ENCODE peak calls at places on chromosomes 2 and 18, in five cellular contexts. S, X, T, M and K are unnamed samples.

GRCh38 chr2:210215120-210215519 is 10.1 kb downstream of the ACADL start:
- DNase-seq in S (peak), X (no peak), T (peak), M (no peak), K (no peak)

GRCh38 chr18:58529714-58530354 is 99.1 kb downstream of the ALPK2 start:
- DNase-seq in S (peak), X (peak), T (peak), M (peak), K (no peak)

GRCh38 chr18:11872479-11873136 is 21.4 kb downstream of the CHMP1B start:
- DNase-seq in S (peak), X (peak), T (peak), M (no peak), K (peak)

GRCh38 chr2:176159678-176160250 is 2.7 kb downstream of the HOXD3 start:
- DNase-seq in S (no peak), X (peak), T (no peak), M (no peak), K (no peak)

GRCh38 chr18:47215554-47216138 is 35.8 kb downstream of the SKOR2 start:
- DNase-seq in S (no peak), X (peak), T (peak), M (no peak), K (peak)

GRCh38 chr2:38037757-38038615 is 38.0 kb downstream of the CYP1B1 start:
- DNase-seq in S (peak), X (peak), T (peak), M (no peak), K (no peak)

GRCh38 chr2:165804719-165805118 is 10.7 kb upstream of the GALNT3 start:
- DNase-seq in S (no peak), X (no peak), T (no peak), M (no peak), K (peak)

GRCh38 chr2:32135409-32135808 is 30.3 kb upstream of the SLC30A6 start:
- DNase-seq in S (no peak), X (no peak), T (no peak), M (peak), K (no peak)

GRCh38 chr2:170771049-170771937 is 1.1 kb downstream of the ERICH2 start:
- DNase-seq in S (peak), X (peak), T (no peak), M (no peak), K (no peak)

GRCh38 chr2:195813401-195813800 is 156.4 kb downstream of the SLC39A10 start:
- DNase-seq in S (no peak), X (no peak), T (no peak), M (no peak), K (no peak)

GRCh38 chr18:74498712-74499629 is 2.8 kb downstream of the CNDP2 start:
- DNase-seq in S (peak), X (no peak), T (peak), M (no peak), K (peak)

GRCh38 chr2:1593371-1594205 is 150.7 kb downstream of the PXDN start:
- DNase-seq in S (no peak), X (peak), T (no peak), M (peak), K (no peak)

GRCh38 chr2:66198873-66199272 is 236.1 kb upstream of the MEIS1 start:
- DNase-seq in S (no peak), X (no peak), T (no peak), M (no peak), K (no peak)

GRCh38 chr18:77086656-77087390 is 45.8 kb downstream of the MBP start:
- DNase-seq in S (no peak), X (peak), T (no peak), M (no peak), K (no peak)

GRCh38 chr2:213317929-213318328 is 33.7 kb downstream of the SPAG16 start:
- DNase-seq in S (no peak), X (no peak), T (no peak), M (no peak), K (no peak)

GRCh38 chr2:18814387-18814786 is 225.0 kb upstream of the NT5C1B start:
- DNase-seq in S (no peak), X (no peak), T (no peak), M (no peak), K (no peak)

GRCh38 chr18:67672142-67672541 is 155.6 kb upstream of the DSEL start:
- DNase-seq in S (no peak), X (no peak), T (no peak), M (no peak), K (no peak)

GRCh38 chr2:134669731-134670669 is 48.8 kb downstream of the TMEM163 start:
- DNase-seq in S (peak), X (peak), T (peak), M (no peak), K (no peak)

GRCh38 chr18:13300029-13300428 is 81.5 kb downstream of the LDLRAD4 start:
- DNase-seq in S (no peak), X (peak), T (peak), M (no peak), K (no peak)

GRCh38 chr2:118722976-118723375 is 124.5 kb downstream of the EN1 start:
- DNase-seq in S (no peak), X (no peak), T (no peak), M (no peak), K (no peak)

GRCh38 chr18:54776282-54776977 is 51.8 kb upstream of the RAB27B start:
- DNase-seq in S (peak), X (no peak), T (no peak), M (peak), K (no peak)

GRCh38 chr2:71742953-71743601 is 289.7 kb downstream of the DYSF start:
- DNase-seq in S (no peak), X (no peak), T (peak), M (peak), K (no peak)

GRCh38 chr2:157492189-157492773 is 48.4 kb upstream of the CYTIP start:
- DNase-seq in S (peak), X (peak), T (peak), M (peak), K (no peak)

GRCh38 chr2:121196132-121196848 is 88.7 kb downstream of the TFCP2L1 start:
- DNase-seq in S (peak), X (peak), T (peak), M (no peak), K (no peak)

GRCh38 chr2:121699421-121700328 is 37.0 kb downstream of the NIFK start:
- DNase-seq in S (peak), X (peak), T (peak), M (peak), K (peak)

GRCh38 chr2:218733615-218734021 is 23.0 kb downstream of the TTLL4 start:
- DNase-seq in S (peak), X (no peak), T (no peak), M (no peak), K (no peak)

GRCh38 chr2:216139884-216140283 is 30.7 kb downstream of the XRCC5 start:
- DNase-seq in S (peak), X (peak), T (peak), M (no peak), K (no peak)

GRCh38 chr2:49288902-49289680 is 134.8 kb upstream of the FSHR start:
- DNase-seq in S (no peak), X (no peak), T (no peak), M (no peak), K (no peak)

GRCh38 chr2:2013476-2013875 is 269.2 kb upstream of the PXDN start:
- DNase-seq in S (no peak), X (peak), T (no peak), M (no peak), K (no peak)

GRCh38 chr2:45729753-45730512 is 78.5 kb downstream of the PRKCE start:
- DNase-seq in S (no peak), X (peak), T (peak), M (no peak), K (no peak)

GRCh38 chr2:234273887-234274584 is 222.8 kb downstream of the ARL4C start:
- DNase-seq in S (no peak), X (no peak), T (no peak), M (no peak), K (no peak)

GRCh38 chr2:152480870-152481269 is 145.9 kb downstream of the FMNL2 start:
- DNase-seq in S (no peak), X (no peak), T (no peak), M (no peak), K (no peak)

GRCh38 chr2:54634564-54635511 is 88.6 kb upstream of the EML6 start:
- DNase-seq in S (peak), X (no peak), T (peak), M (no peak), K (no peak)

GRCh38 chr18:80198994-80199748 is 48.1 kb downstream of the PARD6G start:
- DNase-seq in S (no peak), X (no peak), T (no peak), M (no peak), K (no peak)

GRCh38 chr18:80200932-80201672 is 46.2 kb downstream of the PARD6G start:
- DNase-seq in S (no peak), X (peak), T (no peak), M (no peak), K (no peak)

GRCh38 chr18:80201739-80202138 is 45.6 kb downstream of the PARD6G start:
- DNase-seq in S (no peak), X (no peak), T (no peak), M (no peak), K (no peak)

GRCh38 chr18:80198391-80198790 is 48.9 kb downstream of the PARD6G start:
- DNase-seq in S (no peak), X (peak), T (no peak), M (no peak), K (no peak)

DNA sequence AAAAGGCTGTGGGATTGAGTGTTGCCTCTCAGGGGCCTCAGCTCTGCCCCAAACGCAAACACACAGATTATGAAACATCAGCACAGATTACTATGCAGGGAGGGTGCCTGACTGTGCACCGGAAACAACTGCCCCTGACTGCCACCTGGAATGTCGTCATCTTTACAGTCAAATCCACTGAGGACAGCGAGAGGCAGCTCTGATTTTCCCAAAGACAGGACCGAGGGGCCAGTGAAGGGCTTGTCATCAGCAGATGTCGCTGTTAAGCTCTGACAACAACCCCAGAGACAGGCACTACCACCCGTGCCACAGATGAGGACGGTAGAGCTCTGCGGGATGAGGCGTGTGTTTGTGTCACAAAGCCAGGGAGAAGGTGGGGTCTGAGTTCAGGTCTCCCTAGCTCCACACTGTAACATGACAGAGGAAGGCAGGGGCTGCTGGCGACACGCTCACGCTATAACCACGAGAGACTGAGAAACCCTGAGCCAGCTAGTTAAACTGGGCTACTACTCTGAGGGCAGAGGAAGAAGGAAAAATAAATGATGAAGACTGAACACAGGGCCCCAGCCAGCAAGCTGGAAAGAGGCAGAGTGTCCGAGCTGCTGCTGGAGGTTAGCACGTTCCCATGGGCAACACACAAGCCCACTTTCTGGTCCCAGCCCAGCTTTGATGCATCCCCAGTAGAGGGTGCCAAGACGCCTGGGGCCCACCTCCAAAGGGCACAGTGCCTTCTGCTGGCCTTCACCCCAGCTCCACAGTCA is 47.0 kb downstream of the PARD6G start:
- DNase-seq in S (no peak), X (peak), T (no peak), M (peak), K (no peak)
- TF ChIP-seq CTCF in S (no peak), X (peak), T (no peak), M (no peak), K (peak)

GRCh38 chr2:27306136-27306535 is 2.1 kb downstream of the UCN start:
- DNase-seq in S (no peak), X (peak), T (peak), M (no peak), K (no peak)
- H3K4me3 ChIP-seq in S (peak), X (no peak), T (no peak), M (no peak), K (no peak)

GRCh38 chr2:238706673-238707072 is 141.2 kb upstream of the TWIST2 start:
- DNase-seq in S (no peak), X (peak), T (no peak), M (no peak), K (no peak)
- TF ChIP-seq CTCF in S (no peak), X (peak), T (no peak), M (no peak), K (no peak)

DNA sequence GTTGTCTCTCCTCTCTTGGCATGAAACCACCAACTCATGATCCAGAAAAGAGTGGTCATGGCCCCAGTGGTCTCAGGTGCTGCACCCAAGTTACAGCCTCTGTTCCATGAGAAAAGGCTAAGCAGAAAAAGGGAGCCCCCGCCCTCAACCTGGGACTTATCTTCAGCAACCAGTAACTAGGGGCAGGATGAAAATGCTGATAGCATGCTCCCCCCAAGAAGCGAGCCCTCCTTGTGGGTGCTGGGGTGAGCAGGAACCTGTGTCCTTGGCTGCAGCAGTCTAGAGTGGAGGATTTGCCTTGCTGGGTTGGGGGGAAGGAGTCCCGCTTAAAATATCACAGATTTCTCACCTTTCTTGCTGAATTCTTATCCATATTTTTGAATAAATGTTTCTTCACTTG is 490.0 kb downstream of the SUCLG1 start:
- DNase-seq in S (no peak), X (no peak), T (no peak), M (no peak), K (no peak)
- H3K4me3 ChIP-seq in S (no peak), X (no peak), T (no peak), M (no peak), K (no peak)

GRCh38 chr18:22594155-22594690 is 176.5 kb upstream of the CTAGE1 start:
- DNase-seq in S (no peak), X (peak), T (no peak), M (no peak), K (no peak)
- TF ChIP-seq CTCF in S (no peak), X (no peak), T (no peak), M (no peak), K (no peak)

DNA sequence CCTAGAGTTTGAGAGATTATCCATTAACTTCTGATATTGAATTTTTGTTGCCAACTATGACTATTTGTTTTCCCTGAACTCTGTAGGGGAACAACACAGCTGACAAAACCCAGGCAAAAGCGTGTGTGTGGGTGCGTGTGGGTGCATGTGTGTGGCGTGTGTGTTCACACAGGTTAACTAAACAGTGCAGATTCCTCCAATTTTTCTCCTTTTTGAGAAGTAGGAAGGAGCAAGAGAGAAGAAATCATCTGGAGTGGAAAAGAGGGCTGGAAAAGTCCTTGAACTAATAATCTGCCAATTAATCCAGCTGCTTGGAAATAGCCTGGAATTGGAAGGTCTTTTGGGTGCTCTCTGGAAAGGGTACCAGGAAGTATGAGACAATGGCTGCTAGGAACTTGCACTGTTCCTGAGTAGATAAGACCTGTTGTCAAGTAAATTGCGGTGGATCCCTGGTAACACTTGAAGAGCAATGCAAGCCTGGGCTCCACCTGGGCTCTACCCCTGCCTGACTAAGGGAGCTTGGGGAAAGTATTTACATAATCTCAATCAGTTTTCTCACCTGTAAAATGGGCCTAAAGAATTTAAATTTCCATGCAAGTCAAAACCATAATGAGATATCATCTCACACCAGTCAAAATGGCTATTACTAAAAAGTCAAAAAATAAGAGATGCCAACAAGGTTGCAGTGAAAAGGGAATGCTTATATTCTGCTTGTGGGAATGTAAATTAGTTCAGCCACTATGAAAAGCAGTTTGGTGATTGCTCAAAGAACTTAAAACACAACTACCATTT is 40.5 kb upstream of the IL1R1 start:
- DNase-seq in S (no peak), X (no peak), T (no peak), M (no peak), K (no peak)
- H3K4me3 ChIP-seq in S (no peak), X (no peak), T (no peak), M (no peak), K (no peak)

GRCh38 chr2:33681333-33681732 is 82.2 kb upstream of the FAM98A start:
- DNase-seq in S (no peak), X (no peak), T (no peak), M (no peak), K (peak)
- TF ChIP-seq CTCF in S (no peak), X (peak), T (no peak), M (peak), K (peak)

GRCh38 chr18:49520661-49521145 is 33.7 kb upstream of the C18orf32 start:
- DNase-seq in S (no peak), X (no peak), T (no peak), M (no peak), K (no peak)
- H3K4me3 ChIP-seq in S (no peak), X (no peak), T (no peak), M (no peak), K (no peak)